ENCODE peak calls at places on chromosomes 11 and 22, in seven cellular contexts. B is bronchial epithelial cell, M is B cell, F is H1, H is RWPE1, T is A549, W is Calu3. D is an unnamed sample.

GRCh38 chr22:23522642-23523251 is 57.3 kb downstream of the IGLL1 start:
- DNase-seq in B (no peak), M (peak), F (no peak), W (peak), T (no peak), H (no peak), D (no peak)

GRCh38 chr11:87369888-87370287 is 332.2 kb downstream of the TMEM135 start:
- DNase-seq in W (no peak), T (no peak), H (no peak), F (no peak), B (no peak), M (no peak), D (no peak)

GRCh38 chr22:45400046-45400445 is 13.4 kb downstream of the SMC1B start:
- DNase-seq in M (no peak), H (no peak), T (no peak), F (no peak), W (no peak), B (peak), D (no peak)

GRCh38 chr22:47270463-47271135 is 508.1 kb downstream of the TBC1D22A start:
- DNase-seq in M (no peak), F (no peak), B (no peak), H (no peak), T (no peak), W (peak), D (no peak)

GRCh38 chr22:47119181-47119580 is 356.7 kb downstream of the TBC1D22A start:
- DNase-seq in F (no peak), H (no peak), T (no peak), B (no peak), W (no peak), M (no peak), D (no peak)

GRCh38 chr11:73330569-73331093 is 22.6 kb downstream of the ARHGEF17 start:
- DNase-seq in W (no peak), M (no peak), H (no peak), B (no peak), F (no peak), T (peak), D (no peak)

GRCh38 chr11:73404048-73404447 is 27.8 kb downstream of the RELT start:
- DNase-seq in B (peak), H (peak), W (peak), M (no peak), T (peak), F (peak), D (no peak)

GRCh38 chr22:22558972-22559603 is at the start of gene PRAME:
- DNase-seq in H (peak), F (peak), B (no peak), M (peak), W (peak), T (peak), D (peak)

GRCh38 chr11:44813401-44813800 is 86.6 kb downstream of the TSPAN18 start:
- DNase-seq in W (no peak), F (no peak), M (no peak), T (no peak), H (no peak), B (no peak), D (no peak)

GRCh38 chr11:76666830-76667229 is 3.7 kb downstream of the LRRC32 start:
- DNase-seq in H (no peak), F (no peak), T (no peak), M (peak), W (no peak), B (no peak), D (no peak)

GRCh38 chr11:94664336-94664735 is 97.2 kb downstream of the PIWIL4 start:
- DNase-seq in F (no peak), T (peak), B (peak), H (no peak), M (no peak), W (peak), D (peak)

GRCh38 chr11:68018730-68019190 is 8.6 kb downstream of the ALDH3B1 start:
- DNase-seq in F (no peak), W (no peak), B (no peak), M (no peak), T (no peak), H (no peak), D (no peak)

GRCh38 chr11:6249822-6250555 is 9.6 kb upstream of the CCKBR start:
- DNase-seq in W (peak), F (no peak), H (peak), M (no peak), T (peak), B (peak), D (no peak)

GRCh38 chr11:111456859-111457730 is 55.1 kb downstream of the BTG4 start:
- DNase-seq in B (no peak), W (no peak), H (no peak), M (no peak), T (no peak), F (no peak), D (no peak)

GRCh38 chr22:23984430-23984829 is 4.5 kb downstream of the GSTT2 start:
- DNase-seq in W (peak), H (peak), M (peak), F (peak), B (peak), T (peak), D (no peak)

GRCh38 chr11:93587858-93588581 is 44.8 kb upstream of the SMCO4 start:
- DNase-seq in B (no peak), H (no peak), W (no peak), F (no peak), T (no peak), M (no peak), D (no peak)

GRCh38 chr11:116176484-116177005 is 596.2 kb downstream of the BUD13 start:
- DNase-seq in F (peak), B (no peak), M (no peak), H (no peak), T (no peak), W (no peak), D (no peak)

GRCh38 chr11:48034926-48035876 is 54.8 kb downstream of the PTPRJ start:
- DNase-seq in T (no peak), H (no peak), M (no peak), F (no peak), W (no peak), B (no peak), D (no peak)

GRCh38 chr11:71577469-71578004 is 5.1 kb downstream of the KRTAP5-11 start:
- DNase-seq in M (no peak), W (no peak), T (no peak), H (no peak), B (no peak), F (no peak), D (no peak)

GRCh38 chr11:85823816-85824215 is 12.9 kb upstream of the SYTL2 start:
- DNase-seq in T (no peak), M (no peak), F (no peak), H (no peak), B (no peak), W (no peak), D (no peak)

GRCh38 chr11:14127679-14128078 is 165.2 kb downstream of the SPON1 start:
- DNase-seq in M (no peak), F (no peak), W (no peak), T (no peak), B (no peak), H (no peak), D (no peak)

GRCh38 chr11:122062763-122063162 is 53.3 kb downstream of the BLID start:
- DNase-seq in W (no peak), F (no peak), T (no peak), H (no peak), B (no peak), M (no peak), D (no peak)
- TF ChIP-seq CTCF in W (no peak), F (no peak), T (no peak), H (no peak), B (no peak), M (no peak), D (no peak)

GRCh38 chr11:69942333-69942820 is 123.2 kb upstream of the FGF3 start:
- DNase-seq in W (no peak), B (no peak), H (no peak), F (no peak), T (no peak), M (no peak), D (no peak)

GRCh38 chr11:69941546-69942332 is 122.5 kb upstream of the FGF3 start:
- DNase-seq in W (no peak), M (no peak), H (no peak), T (no peak), B (no peak), F (no peak), D (no peak)

GRCh38 chr11:69943506-69943905 is 124.3 kb upstream of the FGF3 start:
- DNase-seq in H (no peak), T (no peak), B (no peak), F (no peak), W (no peak), M (no peak), D (no peak)

GRCh38 chr11:69944146-69944795 is 125.1 kb upstream of the FGF3 start:
- DNase-seq in M (no peak), H (no peak), W (no peak), F (no peak), B (no peak), T (no peak), D (no peak)

DNA sequence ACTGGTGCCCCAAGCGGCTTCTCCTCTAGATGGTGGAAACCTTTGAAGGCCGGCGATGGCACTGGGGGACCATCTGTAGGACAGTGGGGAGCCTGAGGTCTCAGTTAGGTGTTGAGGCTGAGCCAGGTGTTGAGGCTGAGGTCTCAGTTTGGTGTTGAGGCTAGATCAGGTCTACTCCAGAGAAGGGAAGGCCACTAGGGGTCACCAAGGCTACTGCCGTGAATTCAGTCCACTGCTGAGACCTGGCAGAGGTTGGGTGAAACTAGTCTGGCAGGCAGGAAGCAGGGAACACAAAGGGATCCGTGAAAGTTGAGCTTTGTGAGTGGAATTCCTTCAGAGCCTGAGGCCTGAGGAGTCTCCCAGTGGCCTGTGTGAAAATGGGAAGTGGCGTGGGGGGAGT is 123.8 kb upstream of the FGF3 start:
- DNase-seq in F (no peak), H (no peak), W (peak), B (no peak), T (peak), M (no peak), D (no peak)
- TF ChIP-seq CTCF in F (peak), H (no peak), W (peak), B (no peak), T (peak), M (no peak), D (peak)

DNA sequence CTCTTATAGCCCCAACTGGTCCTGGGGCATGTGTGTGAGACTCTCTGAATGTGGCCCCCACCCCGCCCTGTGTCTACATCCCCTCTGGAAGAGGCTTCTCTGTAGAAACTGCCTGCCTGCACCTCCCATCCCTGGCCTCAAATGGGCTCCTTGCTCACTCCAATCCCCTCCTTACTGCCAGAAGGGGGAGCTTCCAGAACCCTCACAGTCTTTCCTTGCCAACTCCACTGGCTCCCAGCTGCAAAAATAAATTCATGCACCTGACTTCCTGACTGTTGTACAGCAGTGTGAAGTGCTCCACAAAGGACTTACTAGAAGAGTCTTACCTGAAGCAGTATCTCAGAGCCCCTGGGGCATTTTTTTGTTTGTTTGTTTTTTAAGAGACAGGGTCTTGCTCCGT is 15.2 kb upstream of the SERPIND1 start:
- DNase-seq in T (peak), B (no peak), W (no peak), F (no peak), M (no peak), H (no peak), D (no peak)
- TF ChIP-seq CTCF in T (peak), B (no peak), W (no peak), F (peak), M (no peak), H (no peak), D (no peak)

DNA sequence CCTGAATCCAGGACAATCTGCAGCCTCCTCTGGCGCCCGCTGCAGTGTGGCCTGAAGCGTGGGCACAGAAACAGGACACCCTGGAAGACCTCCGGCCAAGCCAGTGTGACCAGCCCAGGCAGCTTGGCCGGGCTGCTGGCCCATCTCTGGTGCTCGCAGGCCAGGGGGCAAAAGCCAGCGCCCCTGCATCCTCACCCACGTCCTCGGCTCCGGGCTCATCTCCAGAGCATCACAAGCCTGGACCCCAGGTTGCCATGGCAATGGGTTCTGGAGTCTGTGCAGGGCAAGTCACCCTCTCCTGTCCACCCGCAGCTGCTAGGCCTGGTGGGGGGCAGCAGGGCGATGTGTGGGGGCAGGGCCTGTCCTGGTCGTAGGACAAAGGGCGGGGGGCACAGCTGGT is 9.3 kb upstream of the PDGFB start:
- DNase-seq in M (no peak), T (no peak), F (no peak), B (no peak), W (no peak), H (no peak), D (no peak)
- TF ChIP-seq CTCF in M (no peak), T (no peak), F (no peak), B (no peak), W (no peak), H (no peak), D (no peak)

DNA sequence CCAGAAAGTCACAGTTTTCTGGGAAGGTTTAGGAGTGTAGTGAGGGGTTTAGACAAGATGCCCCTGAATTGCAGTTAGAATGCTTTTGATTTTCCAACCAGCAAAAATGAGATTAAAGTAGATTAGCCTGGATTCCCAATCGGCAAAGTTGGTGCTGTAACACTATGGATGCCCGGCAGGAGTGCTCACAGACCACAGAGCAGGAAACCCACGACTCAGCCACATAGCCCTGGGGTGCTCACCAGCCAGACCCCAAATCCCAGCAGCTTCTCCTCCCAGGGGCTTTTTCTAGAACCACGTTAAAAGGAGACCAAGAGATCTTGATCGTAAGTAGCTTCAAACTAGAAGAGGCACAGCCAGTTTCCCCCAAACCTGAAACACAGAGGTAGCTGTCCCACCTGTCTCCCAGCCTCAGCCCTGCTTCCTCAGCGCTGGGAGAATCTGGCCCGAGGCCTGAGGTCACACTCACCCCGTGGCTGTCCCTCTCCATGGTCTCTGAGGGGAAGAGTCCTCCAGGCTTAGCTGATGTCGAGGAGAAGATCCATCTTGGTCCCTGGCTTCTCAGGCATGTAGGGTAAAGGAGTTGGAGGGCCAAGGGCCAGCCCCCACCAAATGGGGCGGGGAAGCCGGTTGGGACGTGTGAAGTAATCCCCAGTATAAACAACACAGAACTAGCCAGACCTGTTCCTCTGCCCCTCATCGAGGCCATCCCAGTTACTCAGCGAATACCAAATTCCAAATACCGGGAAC is at the start of gene TMPRSS13:
- DNase-seq in T (no peak), B (peak), W (peak), H (peak), M (no peak), F (no peak), D (no peak)
- TF ChIP-seq CTCF in T (no peak), B (peak), W (no peak), H (no peak), M (no peak), F (no peak), D (no peak)

DNA sequence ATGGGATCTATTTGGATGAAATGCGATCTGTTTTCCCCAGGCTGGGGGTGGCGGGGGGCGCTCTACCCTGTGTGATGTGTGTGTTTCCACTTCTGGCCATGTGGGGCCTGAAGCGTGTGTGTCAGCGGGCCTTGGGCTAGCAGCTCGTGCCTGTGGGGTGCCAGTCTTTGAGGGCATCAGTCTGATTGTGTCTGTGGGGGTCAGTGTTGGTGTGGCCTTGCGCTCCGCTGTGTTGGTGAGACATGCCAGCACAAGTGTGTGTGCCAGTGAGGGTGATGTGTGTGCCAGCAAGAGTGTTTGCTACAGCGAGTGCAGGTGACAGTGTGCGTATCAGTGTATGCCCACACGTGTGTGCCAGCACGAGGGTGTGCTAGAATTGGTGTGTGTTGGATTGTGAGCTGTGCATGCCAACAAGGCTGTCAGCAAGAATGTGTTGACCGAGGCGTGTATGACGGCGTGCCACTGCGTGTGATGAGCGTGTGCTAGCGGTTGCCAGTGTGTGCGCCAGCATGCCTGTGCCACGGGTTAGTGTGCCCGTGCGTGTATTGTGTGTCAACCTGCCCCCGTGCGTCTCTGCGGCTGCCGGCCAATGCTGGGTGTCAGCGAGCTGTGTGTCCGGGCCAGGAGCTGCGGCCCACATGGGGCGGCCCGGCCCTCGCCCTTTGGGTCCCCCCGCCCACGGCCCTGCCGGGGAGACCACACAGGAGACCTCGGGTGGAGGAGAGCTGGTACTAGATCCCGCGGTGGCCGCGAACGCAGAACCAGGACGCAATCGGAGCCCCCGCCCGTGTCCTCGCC is 519 bp downstream of the ARRB1 start:
- DNase-seq in T (no peak), F (peak), W (no peak), H (no peak), M (peak), B (peak), D (no peak)
- TF ChIP-seq CTCF in T (no peak), F (no peak), W (no peak), H (no peak), M (no peak), B (no peak), D (peak)

DNA sequence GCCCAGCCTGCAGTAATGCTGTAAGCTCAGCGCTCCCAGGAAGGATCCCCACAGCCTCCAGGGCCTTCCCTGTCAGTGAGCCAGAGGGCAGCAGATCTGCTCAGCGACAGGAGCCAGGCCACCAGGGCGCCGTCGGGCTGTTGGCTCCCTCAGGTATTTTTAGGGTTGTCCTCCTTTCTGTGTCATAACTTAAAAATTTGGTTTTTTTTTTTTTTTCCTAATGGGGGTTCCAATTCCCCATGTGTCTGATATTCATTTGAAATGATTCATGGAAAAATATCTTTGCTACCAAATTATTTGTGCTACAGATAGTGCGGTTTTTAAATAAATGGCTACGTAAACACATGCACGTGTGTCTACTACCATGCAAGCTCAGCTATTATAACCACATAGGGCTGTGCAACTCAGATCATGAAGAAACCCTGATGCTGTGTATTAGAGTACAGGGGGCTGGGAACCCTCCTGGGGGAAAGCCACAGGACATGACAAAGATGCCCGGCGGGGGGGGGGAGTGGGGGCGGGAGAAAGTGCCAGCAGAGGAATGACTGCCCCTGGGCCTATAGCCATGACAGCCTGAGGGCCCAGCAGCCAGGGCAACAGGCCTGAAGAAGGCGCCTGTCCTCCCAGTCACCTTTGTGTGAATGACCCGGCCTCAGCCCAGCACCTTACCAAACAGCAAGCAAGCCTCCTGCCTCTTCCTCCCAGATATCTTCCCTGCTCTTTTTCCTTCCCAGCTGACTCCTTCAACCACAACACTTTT is 89.3 kb downstream of the NAT10 start:
- DNase-seq in B (no peak), T (no peak), H (no peak), F (no peak), W (no peak), M (no peak), D (no peak)
- TF ChIP-seq CTCF in B (no peak), T (no peak), H (no peak), F (peak), W (no peak), M (no peak), D (no peak)

GRCh38 chr11:26655287-26655686 is 66.6 kb downstream of the SLC5A12 start:
- DNase-seq in T (no peak), M (no peak), F (no peak), W (no peak), H (no peak), B (no peak), D (no peak)
- TF ChIP-seq CTCF in T (no peak), M (no peak), F (no peak), W (no peak), H (no peak), B (no peak), D (no peak)

GRCh38 chr11:62724171-62724570 is 3.1 kb downstream of the HNRNPUL2 start:
- DNase-seq in B (no peak), H (no peak), F (no peak), T (no peak), M (no peak), W (no peak), D (no peak)

GRCh38 chr11:62727833-62728721 is at the start of gene TTC9C:
- DNase-seq in B (peak), H (peak), F (peak), T (peak), W (peak), M (peak), D (peak)

GRCh38 chr11:62726156-62727006 is 876 bp downstream of the HNRNPUL2 start:
- DNase-seq in T (no peak), F (no peak), M (no peak), B (no peak), H (no peak), W (no peak), D (no peak)

GRCh38 chr11:62725686-62726085 is 1.6 kb downstream of the HNRNPUL2 start:
- DNase-seq in T (no peak), W (no peak), F (no peak), H (no peak), B (peak), M (no peak), D (no peak)

GRCh38 chr11:62727007-62727832 is at the start of gene HNRNPUL2:
- DNase-seq in T (peak), W (peak), B (peak), F (peak), M (peak), H (peak), D (peak)
- TF ChIP-seq CTCF in T (no peak), W (no peak), B (no peak), F (no peak), M (no peak), H (no peak), D (no peak)

D was measured in progenitor cell of endocrine pancreas.